ENCODE peak calls at places on chromosomes 7 and 10, in eight cellular contexts. One of them, this sample, is unnamed.

GRCh38 chr7:44073664-44074348 is 8.4 kb upstream of the PGAM2 start:
- DNase-seq in CD8-positive, alpha-beta T cell: peak; percentile 70
- DNase-seq in naive thymus-derived CD4-positive, alpha-beta T cell: no peak
- DNase-seq in GM23338: peak; percentile 52
- DNase-seq in left lung: peak; percentile 90
- DNase-seq in small intestine: peak; percentile 92
- DNase-seq in HAP-1: no peak
- DNase-seq in heart right ventricle: peak; percentile 83
- DNase-seq in this sample: peak; percentile 66

GRCh38 chr10:94349327-94349726 is 13.4 kb downstream of the NOC3L start:
- DNase-seq in small intestine: no peak
- DNase-seq in naive thymus-derived CD4-positive, alpha-beta T cell: no peak
- DNase-seq in CD8-positive, alpha-beta T cell: no peak
- DNase-seq in left lung: no peak
- DNase-seq in GM23338: no peak
- DNase-seq in HAP-1: no peak
- DNase-seq in heart right ventricle: no peak
- DNase-seq in this sample: no peak

GRCh38 chr10:86153751-86154150 is 212.8 kb downstream of the GRID1 start:
- DNase-seq in CD8-positive, alpha-beta T cell: no peak
- DNase-seq in HAP-1: no peak
- DNase-seq in GM23338: no peak
- DNase-seq in small intestine: no peak
- DNase-seq in naive thymus-derived CD4-positive, alpha-beta T cell: no peak
- DNase-seq in left lung: no peak
- DNase-seq in heart right ventricle: no peak
- DNase-seq in this sample: no peak

GRCh38 chr10:51806079-51806835 is 106.9 kb upstream of the CSTF2T start:
- DNase-seq in HAP-1: no peak
- DNase-seq in CD8-positive, alpha-beta T cell: no peak
- DNase-seq in GM23338: no peak
- DNase-seq in left lung: no peak
- DNase-seq in small intestine: no peak
- DNase-seq in naive thymus-derived CD4-positive, alpha-beta T cell: no peak
- DNase-seq in heart right ventricle: no peak
- DNase-seq in this sample: no peak

GRCh38 chr7:18706648-18707047 is 211.1 kb downstream of the HDAC9 start:
- DNase-seq in heart right ventricle: no peak
- DNase-seq in left lung: no peak
- DNase-seq in HAP-1: no peak
- DNase-seq in GM23338: no peak
- DNase-seq in CD8-positive, alpha-beta T cell: no peak
- DNase-seq in naive thymus-derived CD4-positive, alpha-beta T cell: no peak
- DNase-seq in small intestine: no peak
- DNase-seq in this sample: no peak

GRCh38 chr7:90761584-90761983 is 165.5 kb downstream of the CDK14 start:
- DNase-seq in GM23338: no peak
- DNase-seq in left lung: no peak
- DNase-seq in small intestine: no peak
- DNase-seq in heart right ventricle: no peak
- DNase-seq in naive thymus-derived CD4-positive, alpha-beta T cell: no peak
- DNase-seq in HAP-1: no peak
- DNase-seq in CD8-positive, alpha-beta T cell: no peak
- DNase-seq in this sample: no peak

GRCh38 chr10:71708301-71708703 is 11.3 kb downstream of the C10orf105 start:
- DNase-seq in heart right ventricle: peak; percentile 71
- DNase-seq in small intestine: peak; percentile 36
- DNase-seq in HAP-1: peak; percentile 24
- DNase-seq in CD8-positive, alpha-beta T cell: peak; percentile 83
- DNase-seq in naive thymus-derived CD4-positive, alpha-beta T cell: peak; percentile 48
- DNase-seq in left lung: peak; percentile 67
- DNase-seq in GM23338: peak; percentile 82
- DNase-seq in this sample: peak; percentile 95

GRCh38 chr10:65394898-65395297 is 1530.9 kb upstream of the LRRTM3 start:
- DNase-seq in small intestine: no peak
- DNase-seq in HAP-1: no peak
- DNase-seq in CD8-positive, alpha-beta T cell: no peak
- DNase-seq in heart right ventricle: no peak
- DNase-seq in left lung: no peak
- DNase-seq in naive thymus-derived CD4-positive, alpha-beta T cell: no peak
- DNase-seq in GM23338: no peak
- DNase-seq in this sample: no peak

GRCh38 chr10:132322621-132323048 is 9.4 kb upstream of the LRRC27 start:
- DNase-seq in GM23338: peak; percentile 28
- DNase-seq in heart right ventricle: no peak
- DNase-seq in left lung: peak; percentile 29
- DNase-seq in HAP-1: no peak
- DNase-seq in CD8-positive, alpha-beta T cell: no peak
- DNase-seq in small intestine: no peak
- DNase-seq in naive thymus-derived CD4-positive, alpha-beta T cell: no peak
- DNase-seq in this sample: peak; percentile 46

GRCh38 chr7:38535013-38535412 is 96.2 kb downstream of the AMPH start:
- DNase-seq in naive thymus-derived CD4-positive, alpha-beta T cell: no peak
- DNase-seq in left lung: no peak
- DNase-seq in GM23338: no peak
- DNase-seq in heart right ventricle: no peak
- DNase-seq in small intestine: no peak
- DNase-seq in CD8-positive, alpha-beta T cell: no peak
- DNase-seq in HAP-1: no peak
- DNase-seq in this sample: no peak

GRCh38 chr7:151299940-151300665 is 41.5 kb upstream of the NUB1 start:
- DNase-seq in naive thymus-derived CD4-positive, alpha-beta T cell: no peak
- DNase-seq in GM23338: no peak
- DNase-seq in left lung: no peak
- DNase-seq in CD8-positive, alpha-beta T cell: no peak
- DNase-seq in HAP-1: no peak
- DNase-seq in heart right ventricle: no peak
- DNase-seq in small intestine: no peak
- DNase-seq in this sample: no peak

GRCh38 chr7:18895456-18895855 is 222.0 kb downstream of the TWIST1 start:
- DNase-seq in left lung: no peak
- DNase-seq in heart right ventricle: no peak
- DNase-seq in small intestine: no peak
- DNase-seq in GM23338: no peak
- DNase-seq in naive thymus-derived CD4-positive, alpha-beta T cell: no peak
- DNase-seq in CD8-positive, alpha-beta T cell: no peak
- DNase-seq in HAP-1: no peak
- DNase-seq in this sample: no peak

GRCh38 chr10:71346731-71347130 is 27.7 kb downstream of the SLC29A3 start:
- DNase-seq in HAP-1: no peak
- DNase-seq in naive thymus-derived CD4-positive, alpha-beta T cell: no peak
- DNase-seq in GM23338: no peak
- DNase-seq in small intestine: no peak
- DNase-seq in left lung: no peak
- DNase-seq in CD8-positive, alpha-beta T cell: no peak
- DNase-seq in heart right ventricle: no peak
- DNase-seq in this sample: no peak

GRCh38 chr10:58998924-58999713 is 177.3 kb upstream of the PHYHIPL start:
- DNase-seq in CD8-positive, alpha-beta T cell: no peak
- DNase-seq in GM23338: no peak
- DNase-seq in heart right ventricle: peak; percentile 30
- DNase-seq in left lung: no peak
- DNase-seq in HAP-1: no peak
- DNase-seq in small intestine: no peak
- DNase-seq in naive thymus-derived CD4-positive, alpha-beta T cell: no peak
- DNase-seq in this sample: no peak

GRCh38 chr7:105047932-105048331 is 33.9 kb downstream of the KMT2E start:
- DNase-seq in left lung: no peak
- DNase-seq in heart right ventricle: no peak
- DNase-seq in small intestine: no peak
- DNase-seq in naive thymus-derived CD4-positive, alpha-beta T cell: no peak
- DNase-seq in HAP-1: no peak
- DNase-seq in CD8-positive, alpha-beta T cell: no peak
- DNase-seq in GM23338: no peak
- DNase-seq in this sample: no peak

GRCh38 chr7:105050493-105050892 is 36.5 kb downstream of the KMT2E start:
- DNase-seq in heart right ventricle: no peak
- DNase-seq in small intestine: no peak
- DNase-seq in naive thymus-derived CD4-positive, alpha-beta T cell: no peak
- DNase-seq in CD8-positive, alpha-beta T cell: no peak
- DNase-seq in left lung: no peak
- DNase-seq in HAP-1: no peak
- DNase-seq in GM23338: no peak
- DNase-seq in this sample: no peak

GRCh38 chr7:105046414-105046813 is 32.4 kb downstream of the KMT2E start:
- DNase-seq in naive thymus-derived CD4-positive, alpha-beta T cell: no peak
- DNase-seq in HAP-1: no peak
- DNase-seq in left lung: no peak
- DNase-seq in heart right ventricle: no peak
- DNase-seq in CD8-positive, alpha-beta T cell: no peak
- DNase-seq in small intestine: no peak
- DNase-seq in GM23338: no peak
- DNase-seq in this sample: no peak

DNA sequence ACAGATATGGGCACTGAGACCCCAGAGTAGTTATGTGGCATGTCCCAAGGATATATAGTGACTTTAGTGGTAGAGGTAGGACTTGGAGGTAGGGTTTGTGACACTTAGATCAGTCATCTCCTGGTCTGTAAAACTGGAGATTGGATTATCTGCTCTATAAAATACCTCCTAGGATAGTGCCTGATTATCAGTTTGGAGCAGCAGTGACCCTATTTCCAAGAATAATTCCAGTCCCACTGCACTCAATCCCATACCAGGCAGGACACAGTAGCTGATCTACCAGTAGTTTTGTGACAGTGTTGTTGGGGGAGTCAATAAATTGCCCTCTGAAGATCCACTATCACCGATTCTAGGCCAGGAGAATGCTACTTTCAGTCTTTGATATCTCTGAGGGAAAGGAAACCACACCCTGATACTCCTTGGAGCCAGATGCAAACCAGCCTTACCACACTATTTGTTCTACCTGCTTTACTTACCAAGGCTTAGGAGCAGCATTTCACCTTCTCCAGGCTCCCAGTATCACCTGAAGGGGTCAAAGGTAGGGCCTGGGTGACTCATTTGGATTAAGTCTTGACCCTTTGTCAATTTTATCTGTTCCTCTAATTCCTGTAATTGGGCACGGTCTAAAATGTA is 30.6 kb downstream of the KMT2E start:
- DNase-seq in GM23338: no peak
- DNase-seq in HAP-1: no peak
- DNase-seq in left lung: no peak
- DNase-seq in small intestine: peak; percentile 78
- DNase-seq in heart right ventricle: no peak
- DNase-seq in CD8-positive, alpha-beta T cell: no peak
- DNase-seq in naive thymus-derived CD4-positive, alpha-beta T cell: no peak
- DNase-seq in this sample: no peak
- H3K36me3 ChIP-seq in GM23338: peaks cover 17% of the 10 kb centered on the region
- H3K36me3 ChIP-seq in HAP-1: peaks cover 63% of the 10 kb centered on the region
- H3K36me3 ChIP-seq in left lung: peaks cover 64% of the 10 kb centered on the region
- H3K36me3 ChIP-seq in small intestine: peaks cover 10% of the 10 kb centered on the region
- H3K36me3 ChIP-seq in heart right ventricle: no peaks in the 10 kb centered on the region
- H3K36me3 ChIP-seq in CD8-positive, alpha-beta T cell: peaks cover 15% of the 10 kb centered on the region
- H3K36me3 ChIP-seq in naive thymus-derived CD4-positive, alpha-beta T cell: peaks cover 16% of the 10 kb centered on the region
- H3K36me3 ChIP-seq in this sample: peaks cover 18% of the 10 kb centered on the region

GRCh38 chr7:134933460-134934068 is 52.7 kb upstream of the AGBL3 start:
- DNase-seq in CD8-positive, alpha-beta T cell: no peak
- DNase-seq in HAP-1: no peak
- DNase-seq in left lung: no peak
- DNase-seq in GM23338: no peak
- DNase-seq in heart right ventricle: no peak
- DNase-seq in naive thymus-derived CD4-positive, alpha-beta T cell: no peak
- DNase-seq in small intestine: no peak
- DNase-seq in this sample: no peak

GRCh38 chr7:134936893-134937520 is 49.3 kb upstream of the AGBL3 start:
- DNase-seq in naive thymus-derived CD4-positive, alpha-beta T cell: no peak
- DNase-seq in small intestine: no peak
- DNase-seq in CD8-positive, alpha-beta T cell: no peak
- DNase-seq in HAP-1: no peak
- DNase-seq in left lung: no peak
- DNase-seq in GM23338: peak; percentile 9
- DNase-seq in heart right ventricle: no peak
- DNase-seq in this sample: no peak

GRCh38 chr7:134935701-134936100 is 50.6 kb upstream of the AGBL3 start:
- DNase-seq in GM23338: no peak
- DNase-seq in small intestine: no peak
- DNase-seq in HAP-1: no peak
- DNase-seq in heart right ventricle: no peak
- DNase-seq in CD8-positive, alpha-beta T cell: no peak
- DNase-seq in naive thymus-derived CD4-positive, alpha-beta T cell: no peak
- DNase-seq in left lung: no peak
- DNase-seq in this sample: no peak

GRCh38 chr7:134931487-134931886 is 54.8 kb upstream of the AGBL3 start:
- DNase-seq in left lung: no peak
- DNase-seq in naive thymus-derived CD4-positive, alpha-beta T cell: no peak
- DNase-seq in CD8-positive, alpha-beta T cell: no peak
- DNase-seq in heart right ventricle: no peak
- DNase-seq in GM23338: no peak
- DNase-seq in small intestine: no peak
- DNase-seq in HAP-1: no peak
- DNase-seq in this sample: no peak

DNA sequence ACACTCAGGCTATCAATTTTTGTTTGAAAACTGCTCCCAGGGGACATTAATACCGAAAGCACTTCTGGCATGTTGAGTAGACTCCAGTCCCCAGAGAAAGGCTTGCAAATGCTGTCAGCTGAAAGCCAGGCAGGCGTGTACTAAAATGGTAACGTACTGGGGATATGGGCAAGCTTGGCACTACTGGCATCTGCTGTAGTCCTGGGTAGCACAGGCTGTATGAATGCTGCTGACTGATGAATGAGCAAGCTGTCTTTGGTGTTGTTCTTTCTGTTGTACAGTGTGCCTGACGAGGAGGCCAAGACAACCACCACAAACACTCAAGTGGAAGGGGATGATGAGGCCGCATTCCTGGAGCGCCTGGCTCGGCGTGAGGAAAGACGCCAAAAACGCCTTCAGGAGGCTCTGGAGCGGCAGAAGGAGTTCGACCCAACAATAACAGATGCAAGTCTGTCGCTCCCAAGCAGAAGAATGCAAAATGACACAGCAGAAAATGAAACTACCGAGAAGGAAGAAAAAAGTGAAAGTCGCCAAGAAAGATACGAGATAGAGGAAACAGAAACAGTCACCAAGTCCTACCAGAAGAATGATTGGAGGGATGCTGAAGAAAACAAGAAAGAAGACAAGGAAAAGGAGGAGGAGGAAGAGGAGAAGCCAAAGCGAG is 53.5 kb upstream of the AGBL3 start:
- DNase-seq in HAP-1: no peak
- DNase-seq in naive thymus-derived CD4-positive, alpha-beta T cell: no peak
- DNase-seq in small intestine: no peak
- DNase-seq in heart right ventricle: peak; percentile 53
- DNase-seq in left lung: no peak
- DNase-seq in CD8-positive, alpha-beta T cell: no peak
- DNase-seq in GM23338: no peak
- DNase-seq in this sample: no peak
- H3K4me3 ChIP-seq in HAP-1: no peak overlapping the region
- H3K4me3 ChIP-seq in naive thymus-derived CD4-positive, alpha-beta T cell: no peak overlapping the region
- H3K4me3 ChIP-seq in small intestine: no peak overlapping the region
- H3K4me3 ChIP-seq in heart right ventricle: peak overlapping the region; percentile 14
- H3K4me3 ChIP-seq in left lung: no peak overlapping the region
- H3K4me3 ChIP-seq in CD8-positive, alpha-beta T cell: no peak overlapping the region
- H3K4me3 ChIP-seq in GM23338: no peak overlapping the region
- H3K4me3 ChIP-seq in this sample: no peak overlapping the region

GRCh38 chr7:137329411-137329810 is 14.1 kb downstream of the PTN start:
- DNase-seq in CD8-positive, alpha-beta T cell: no peak
- DNase-seq in left lung: no peak
- DNase-seq in small intestine: no peak
- DNase-seq in HAP-1: no peak
- DNase-seq in heart right ventricle: no peak
- DNase-seq in GM23338: no peak
- DNase-seq in naive thymus-derived CD4-positive, alpha-beta T cell: no peak
- DNase-seq in this sample: no peak
- H3K36me3 ChIP-seq in CD8-positive, alpha-beta T cell: no peaks in the 10 kb centered on the region
- H3K36me3 ChIP-seq in left lung: no peaks in the 10 kb centered on the region
- H3K36me3 ChIP-seq in small intestine: no peaks in the 10 kb centered on the region
- H3K36me3 ChIP-seq in HAP-1: no peaks in the 10 kb centered on the region
- H3K36me3 ChIP-seq in heart right ventricle: no peaks in the 10 kb centered on the region
- H3K36me3 ChIP-seq in GM23338: no peaks in the 10 kb centered on the region
- H3K36me3 ChIP-seq in naive thymus-derived CD4-positive, alpha-beta T cell: no peaks in the 10 kb centered on the region
- H3K36me3 ChIP-seq in this sample: no peaks in the 10 kb centered on the region

GRCh38 chr7:134826105-134826504 is 46.7 kb downstream of the CALD1 start:
- DNase-seq in naive thymus-derived CD4-positive, alpha-beta T cell: no peak
- DNase-seq in left lung: no peak
- DNase-seq in HAP-1: no peak
- DNase-seq in CD8-positive, alpha-beta T cell: no peak
- DNase-seq in small intestine: no peak
- DNase-seq in GM23338: no peak
- DNase-seq in heart right ventricle: no peak
- DNase-seq in this sample: no peak
- H3K4me3 ChIP-seq in naive thymus-derived CD4-positive, alpha-beta T cell: no peak overlapping the region
- H3K4me3 ChIP-seq in left lung: no peak overlapping the region
- H3K4me3 ChIP-seq in HAP-1: no peak overlapping the region
- H3K4me3 ChIP-seq in CD8-positive, alpha-beta T cell: no peak overlapping the region
- H3K4me3 ChIP-seq in small intestine: no peak overlapping the region
- H3K4me3 ChIP-seq in GM23338: no peak overlapping the region
- H3K4me3 ChIP-seq in heart right ventricle: no peak overlapping the region
- H3K4me3 ChIP-seq in this sample: no peak overlapping the region

This sample was measured in H7.